ENCODE peak calls at places on chromosome 6, in five cellular contexts. P is gastrocnemius medialis, J is WERI-Rb-1, F is coronary artery, H is transverse colon. I is an unnamed sample.

GRCh38 chr6:5670381-5670780 is 336.3 kb downstream of the NRN1 start:
- DNase-seq in P (no peak), J (no peak), F (no peak), H (no peak), I (no peak)

GRCh38 chr6:156262014-156262413 is 515.2 kb upstream of the ARID1B start:
- DNase-seq in P (no peak), J (no peak), F (no peak), H (no peak), I (no peak)

GRCh38 chr6:74867286-74867685 is 338.6 kb downstream of the COL12A1 start:
- DNase-seq in P (no peak), J (no peak), F (no peak), H (no peak), I (no peak)

GRCh38 chr6:88975369-88975768 is 12.0 kb upstream of the RNGTT start:
- DNase-seq in P (no peak), J (no peak), F (no peak), H (no peak), I (no peak)

GRCh38 chr6:125586605-125587004 is 162.8 kb upstream of the HEY2 start:
- DNase-seq in P (no peak), J (no peak), F (no peak), H (no peak), I (no peak)

GRCh38 chr6:12483712-12484111 is 193.6 kb downstream of the EDN1 start:
- DNase-seq in P (no peak), J (no peak), F (no peak), H (no peak), I (no peak)

GRCh38 chr6:52548353-52548713 is 28.5 kb downstream of the TRAM2 start:
- DNase-seq in P (no peak), J (no peak), F (no peak), H (no peak), I (no peak)

GRCh38 chr6:67818322-67818721 is 816.8 kb upstream of the ADGRB3 start:
- DNase-seq in P (no peak), J (no peak), F (no peak), H (no peak), I (no peak)

GRCh38 chr6:112304680-112305079 is 42.5 kb upstream of the RFPL4B start:
- DNase-seq in P (no peak), J (no peak), F (no peak), H (no peak), I (no peak)

GRCh38 chr6:132330759-132331158 is 70.5 kb downstream of the MOXD1 start:
- DNase-seq in P (no peak), J (no peak), F (no peak), H (no peak), I (no peak)

GRCh38 chr6:165799736-165800135 is 136.7 kb upstream of the PDE10A start:
- DNase-seq in P (peak; percentile 31), J (no peak), F (no peak), H (no peak), I (no peak)

GRCh38 chr6:145865175-145865574 is 50.6 kb upstream of the FBXO30 start:
- DNase-seq in P (no peak), J (no peak), F (no peak), H (no peak), I (no peak)

GRCh38 chr6:93424303-93425064 is 5.1 kb upstream of the EPHA7 start:
- DNase-seq in P (no peak), J (no peak), F (no peak), H (no peak), I (peak; percentile 3)

GRCh38 chr6:113684382-113684901 is 172.7 kb upstream of the MARCKS start:
- DNase-seq in P (no peak), J (no peak), F (no peak), H (no peak), I (no peak)

GRCh38 chr6:52360601-52361346 is 1.2 kb upstream of the PAQR8 start:
- DNase-seq in P (no peak), J (no peak), F (no peak), H (peak; percentile 34), I (no peak)

GRCh38 chr6:142167472-142167871 is 20.4 kb downstream of the VTA1 start:
- DNase-seq in P (no peak), J (no peak), F (no peak), H (no peak), I (no peak)

GRCh38 chr6:33160728-33161323 is 31.4 kb downstream of the COL11A2 start:
- DNase-seq in P (no peak), J (peak; percentile 52), F (no peak), H (peak; percentile 78), I (no peak)

GRCh38 chr6:151763938-151764680 is 43.4 kb upstream of the ESR1 start:
- DNase-seq in P (peak; percentile 84), J (peak; percentile 80), F (peak; percentile 92), H (peak; percentile 82), I (peak; percentile 83)

GRCh38 chr6:8027965-8028651 is 36.1 kb downstream of the BLOC1S5 start:
- DNase-seq in P (no peak), J (no peak), F (no peak), H (no peak), I (no peak)

GRCh38 chr6:21340563-21340962 is 253.0 kb upstream of the SOX4 start:
- DNase-seq in P (no peak), J (no peak), F (no peak), H (no peak), I (no peak)

GRCh38 chr6:84007871-84008270 is 25.7 kb upstream of the MRAP2 start:
- DNase-seq in P (no peak), J (no peak), F (no peak), H (no peak), I (no peak)

GRCh38 chr6:44498436-44498835 is 110.9 kb downstream of the CDC5L start:
- DNase-seq in P (no peak), J (peak; percentile 38), F (peak; percentile 54), H (no peak), I (no peak)

GRCh38 chr6:138278326-138278725 is 60.0 kb upstream of the PBOV1 start:
- DNase-seq in P (no peak), J (peak; percentile 26), F (no peak), H (no peak), I (peak; percentile 9)

GRCh38 chr6:138341176-138341575 is 36.5 kb upstream of the SMIM28 start:
- DNase-seq in P (no peak), J (no peak), F (no peak), H (no peak), I (no peak)

GRCh38 chr6:167116109-167116837 is 6.6 kb upstream of the CCR6 start:
- DNase-seq in P (no peak), J (no peak), F (no peak), H (no peak), I (no peak)

GRCh38 chr6:35082046-35082732 is 59.0 kb downstream of the TCP11 start:
- DNase-seq in P (no peak), J (no peak), F (peak; percentile 71), H (peak; percentile 4), I (no peak)

GRCh38 chr6:100432136-100432535 is 32.6 kb downstream of the SIM1 start:
- DNase-seq in P (no peak), J (no peak), F (no peak), H (no peak), I (no peak)

GRCh38 chr6:20539387-20539786 is 5.1 kb downstream of the CDKAL1 start:
- DNase-seq in P (no peak), J (no peak), F (no peak), H (no peak), I (no peak)

GRCh38 chr6:9848094-9848493 is 566.8 kb downstream of the TFAP2A start:
- DNase-seq in P (no peak), J (no peak), F (no peak), H (no peak), I (no peak)

GRCh38 chr6:155528982-155529453 is 73.4 kb upstream of the NOX3 start:
- DNase-seq in P (peak; percentile 68), J (no peak), F (no peak), H (no peak), I (no peak)

GRCh38 chr6:83341765-83342164 is 89.1 kb downstream of the ME1 start:
- DNase-seq in P (no peak), J (no peak), F (no peak), H (no peak), I (no peak)

GRCh38 chr6:43009124-43009523 is 4.6 kb downstream of the MEA1 start:
- DNase-seq in P (peak; percentile 59), J (peak; percentile 81), F (no peak), H (no peak), I (peak; percentile 23)
- TF ChIP-seq CTCF in P (peak; percentile 56), J (peak; percentile 91), F (no peak), H (peak; percentile 27), I (no peak)

GRCh38 chr6:45718901-45719300 is 296.8 kb downstream of the CLIC5 start:
- DNase-seq in P (no peak), J (no peak), F (no peak), H (no peak), I (no peak)

GRCh38 chr6:45722876-45723275 is 292.8 kb downstream of the CLIC5 start:
- DNase-seq in P (no peak), J (no peak), F (no peak), H (no peak), I (no peak)

GRCh38 chr6:45724027-45724426 is 291.6 kb downstream of the CLIC5 start:
- DNase-seq in P (no peak), J (no peak), F (no peak), H (no peak), I (no peak)

GRCh38 chr6:45724511-45724910 is 291.1 kb downstream of the CLIC5 start:
- DNase-seq in P (no peak), J (no peak), F (no peak), H (no peak), I (no peak)

GRCh38 chr6:45721665-45722064 is 294.0 kb downstream of the CLIC5 start:
- DNase-seq in P (no peak), J (no peak), F (no peak), H (no peak), I (no peak)
- TF ChIP-seq CTCF in P (no peak), J (peak; percentile 21), F (no peak), H (no peak), I (no peak)

GRCh38 chr6:134288538-134289203 is 29.2 kb downstream of the SGK1 start:
- DNase-seq in P (no peak), J (no peak), F (no peak), H (no peak), I (no peak)

GRCh38 chr6:134281388-134281787 is 36.5 kb downstream of the SGK1 start:
- DNase-seq in P (no peak), J (no peak), F (no peak), H (no peak), I (no peak)

GRCh38 chr6:134278000-134278399 is 39.9 kb downstream of the SGK1 start:
- DNase-seq in P (no peak), J (no peak), F (no peak), H (no peak), I (no peak)

GRCh38 chr6:134287863-134288537 is 29.9 kb downstream of the SGK1 start:
- DNase-seq in P (no peak), J (no peak), F (no peak), H (no peak), I (no peak)

DNA sequence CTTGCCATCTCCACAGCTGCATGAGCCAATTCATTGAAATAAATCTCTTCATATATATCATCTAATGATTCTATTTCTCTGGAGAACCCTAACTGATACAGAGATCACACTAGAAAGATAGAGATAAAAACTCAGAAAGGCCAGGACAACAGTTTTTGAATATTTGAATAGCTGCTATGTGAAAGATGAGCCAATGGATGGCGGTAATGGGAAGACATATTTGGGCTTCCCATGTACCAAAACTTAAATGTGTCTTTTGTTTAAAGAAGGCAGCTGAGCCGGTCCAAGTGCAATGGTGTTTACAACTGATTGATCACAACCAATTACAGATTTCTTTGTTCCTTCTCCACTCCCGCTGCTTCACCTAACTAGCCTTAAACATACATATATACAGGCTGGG is 35.1 kb downstream of the SGK1 start:
- DNase-seq in P (no peak), J (no peak), F (no peak), H (no peak), I (no peak)
- TF ChIP-seq CTCF in P (no peak), J (no peak), F (no peak), H (no peak), I (no peak)

GRCh38 chr6:25469797-25470388 is 182.1 kb upstream of the SCGN start:
- DNase-seq in P (no peak), J (no peak), F (no peak), H (no peak), I (no peak)
- TF ChIP-seq CTCF in P (no peak), J (no peak), F (no peak), H (no peak), I (peak; percentile 29)